ENCODE peak calls at places on chromosomes 5 and 9, in five cellular contexts. O is GM23338, E is tibial nerve, U is adipocyte, Q is mesendoderm. N is an unnamed sample. For H3K27me3, the result is how much of the 10 kb centered on the place peaks cover.

GRCh38 chr5:6733411-6734242 is 20.4 kb downstream of the TENT4A start:
- DNase-seq in E (no peak), Q (no peak), O (no peak), U (peak), N (no peak)

GRCh38 chr9:33135086-33135958 is 31.8 kb downstream of the B4GALT1 start:
- DNase-seq in E (no peak), Q (no peak), O (no peak), U (no peak), N (no peak)

GRCh38 chr5:56589486-56589870 is 225.9 kb upstream of the MAP3K1 start:
- DNase-seq in O (no peak), E (no peak), U (no peak), Q (no peak), N (no peak)

GRCh38 chr5:148343049-148343413 is 7.7 kb downstream of the SPINK9 start:
- DNase-seq in E (no peak), U (no peak), Q (no peak), O (peak), N (no peak)

GRCh38 chr9:137777761-137778160 is 99.8 kb upstream of the CACNA1B start:
- DNase-seq in E (no peak), U (no peak), Q (no peak), O (no peak), N (no peak)

GRCh38 chr5:53291528-53291927 is 182.0 kb upstream of the MOCS2 start:
- DNase-seq in Q (no peak), E (no peak), U (peak), O (no peak), N (no peak)

GRCh38 chr9:108755979-108756378 is 99.8 kb downstream of the ACTL7B start:
- DNase-seq in E (no peak), U (no peak), O (peak), Q (peak), N (peak)

GRCh38 chr5:126339215-126339805 is 83.9 kb upstream of the GRAMD2B start:
- DNase-seq in Q (peak), U (peak), O (peak), E (no peak), N (no peak)

GRCh38 chr5:170446365-170446764 is 57.2 kb upstream of the KCNMB1 start:
- DNase-seq in Q (no peak), E (no peak), O (no peak), U (no peak), N (peak)

GRCh38 chr9:136275655-136276429 is 28.1 kb downstream of the CCDC187 start:
- DNase-seq in O (peak), U (no peak), Q (no peak), E (no peak), N (no peak)
- H3K27me3 ChIP-seq in O (under half), U (half or more), Q (under half), E (under half), N (under half)

GRCh38 chr5:179421156-179421895 is 76.1 kb upstream of the ADAMTS2 start:
- DNase-seq in Q (no peak), O (no peak), E (no peak), U (no peak), N (no peak)
- H3K27me3 ChIP-seq in Q (under half), O (under half), E (under half), U (under half), N (under half)

DNA sequence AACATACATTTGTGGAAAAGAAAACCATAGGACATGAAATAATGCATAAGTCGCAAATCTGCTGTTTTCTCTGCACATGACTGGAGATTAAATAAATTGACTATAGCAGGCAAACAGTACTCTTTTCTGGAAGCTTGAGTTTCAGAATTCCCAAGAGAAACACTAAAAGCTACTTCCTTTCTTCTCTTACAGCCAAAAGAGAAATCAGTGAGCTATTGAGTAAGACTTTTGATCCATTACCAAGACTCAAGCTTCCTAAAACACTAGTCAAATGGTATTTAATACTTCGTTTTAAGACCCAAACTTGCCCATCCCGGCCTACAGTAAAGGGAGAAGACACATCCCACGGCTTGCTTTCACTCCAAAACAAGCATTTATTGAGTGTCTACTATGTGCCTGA is 335.8 kb upstream of the PUM3 start:
- DNase-seq in E (no peak), U (no peak), Q (no peak), O (no peak), N (no peak)
- H3K27me3 ChIP-seq in E (under half), U (under half), Q (under half), O (under half), N (under half)

GRCh38 chr5:174734571-174735497 is 10.5 kb downstream of the MSX2 start:
- DNase-seq in O (peak), U (no peak), E (no peak), Q (peak), N (no peak)

GRCh38 chr5:174735498-174736350 is 11.3 kb downstream of the MSX2 start:
- DNase-seq in Q (peak), O (peak), U (no peak), E (no peak), N (no peak)

GRCh38 chr5:174736777-174737176 is 12.4 kb downstream of the MSX2 start:
- DNase-seq in U (no peak), O (no peak), E (no peak), Q (no peak), N (no peak)

GRCh38 chr5:174737335-174737734 is 13.0 kb downstream of the MSX2 start:
- DNase-seq in Q (peak), O (no peak), U (no peak), E (no peak), N (no peak)

DNA sequence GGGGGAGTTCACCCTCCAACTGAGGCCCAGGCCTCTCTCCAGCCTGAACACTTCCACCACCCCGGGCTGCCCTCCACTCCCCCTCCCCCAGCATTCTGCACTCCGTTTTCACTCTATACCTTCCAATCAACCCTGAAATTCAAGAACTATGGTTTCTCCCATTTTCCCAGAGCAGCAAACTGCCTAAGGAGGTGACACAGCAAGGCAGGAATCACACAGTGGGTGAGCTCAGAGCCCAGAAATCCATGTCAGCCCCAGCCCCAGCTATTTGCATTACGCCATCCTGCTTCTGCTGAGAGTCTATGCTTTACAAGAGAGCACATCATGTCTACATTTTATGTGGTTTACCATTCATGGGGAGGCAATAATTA is 12.0 kb downstream of the MSX2 start:
- DNase-seq in U (peak), Q (peak), O (no peak), E (no peak), N (no peak)
- H3K27me3 ChIP-seq in U (under half), Q (under half), O (half or more), E (under half), N (under half)

GRCh38 chr5:2254404-2254803 is 371.7 kb upstream of the IRX4 start:
- DNase-seq in U (no peak), Q (no peak), E (no peak), O (no peak), N (no peak)
- H3K27me3 ChIP-seq in U (under half), Q (under half), E (under half), O (under half), N (under half)

N was measured in right atrium auricular region.